ENCODE peak calls at places on chromosome 11, in five cellular contexts. J is bronchial epithelial cell, B is right atrium auricular region, H is adrenal gland, K is cardiac muscle cell. F is an unnamed sample.

GRCh38 chr11:112355726-112356125 is 95.1 kb upstream of the PLET1 start:
- DNase-seq in H (peak), J (peak), B (no peak), K (peak), F (no peak)

GRCh38 chr11:65041206-65042035 is at the start of gene SAC3D1:
- DNase-seq in B (no peak), H (peak), K (no peak), J (peak), F (peak)

GRCh38 chr11:10050561-10050960 is 243.5 kb downstream of the SBF2 start:
- DNase-seq in J (peak), B (no peak), K (no peak), H (no peak), F (no peak)

GRCh38 chr11:64360403-64360980 is 1.5 kb downstream of the RPS6KA4 start:
- DNase-seq in J (no peak), H (no peak), B (no peak), K (no peak), F (no peak)

GRCh38 chr11:118886681-118887111 is 3.0 kb downstream of the CXCR5 start:
- DNase-seq in J (no peak), K (no peak), B (no peak), H (no peak), F (peak)

GRCh38 chr11:1837171-1838076 is 1.4 kb upstream of the TNNI2 start:
- DNase-seq in H (peak), J (peak), K (peak), B (no peak), F (peak)

GRCh38 chr11:36724742-36725387 is 126.8 kb upstream of the RAG2 start:
- DNase-seq in K (no peak), H (no peak), J (no peak), B (no peak), F (no peak)

GRCh38 chr11:9625158-9625557 is 38.7 kb upstream of the SWAP70 start:
- DNase-seq in H (no peak), K (no peak), J (peak), B (no peak), F (no peak)

GRCh38 chr11:117204283-117205080 is 5.3 kb downstream of the TAGLN start:
- DNase-seq in K (no peak), J (no peak), H (no peak), B (no peak), F (peak)

GRCh38 chr11:119509277-119509841 is 86.4 kb upstream of the THY1 start:
- DNase-seq in B (no peak), K (peak), J (peak), H (no peak), F (no peak)

GRCh38 chr11:1484716-1485503 is 1.7 kb downstream of the MOB2 start:
- DNase-seq in B (no peak), H (no peak), K (no peak), J (no peak), F (no peak)

GRCh38 chr11:81070948-81071347 is 1630.1 kb upstream of the TENM4 start:
- DNase-seq in K (no peak), H (no peak), B (no peak), J (no peak), F (no peak)

GRCh38 chr11:69837791-69838190 is 18.6 kb upstream of the FGF3 start:
- DNase-seq in B (no peak), J (no peak), K (no peak), H (no peak), F (no peak)
- H3K4me3 ChIP-seq in B (no peak), J (no peak), K (no peak), H (no peak), F (no peak)

DNA sequence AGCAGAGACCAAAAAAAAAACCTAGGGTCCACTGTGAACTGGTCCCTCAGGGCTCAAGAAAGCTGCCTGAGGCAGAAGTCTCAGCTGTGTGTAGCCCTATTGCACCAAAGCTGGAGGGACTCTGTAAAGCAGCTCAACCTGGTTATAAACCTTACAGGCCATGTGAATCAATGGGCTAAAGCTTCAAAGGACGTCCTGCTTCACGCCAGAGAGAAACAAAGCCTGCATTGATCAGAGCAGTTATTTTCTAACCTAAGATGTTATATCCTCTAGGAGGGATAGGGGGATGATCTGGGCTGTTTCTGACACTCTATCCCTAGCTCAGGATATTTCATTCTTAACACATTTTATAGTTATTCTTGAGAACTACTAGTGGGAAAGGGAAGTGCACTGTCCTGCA is 432.2 kb upstream of the ANO3 start:
- DNase-seq in B (no peak), K (no peak), H (no peak), J (no peak), F (no peak)
- H3K4me3 ChIP-seq in B (no peak), K (no peak), H (no peak), J (no peak), F (no peak)

GRCh38 chr11:102614485-102614884 is 10.6 kb downstream of the MMP20 start:
- DNase-seq in J (no peak), B (no peak), H (no peak), K (no peak), F (no peak)

GRCh38 chr11:102615077-102615893 is 9.8 kb downstream of the MMP20 start:
- DNase-seq in B (no peak), J (no peak), H (no peak), K (no peak), F (no peak)

GRCh38 chr11:102615894-102616432 is 9.2 kb downstream of the MMP20 start:
- DNase-seq in J (no peak), H (no peak), K (no peak), B (no peak), F (no peak)

GRCh38 chr11:102611291-102611690 is 13.8 kb downstream of the MMP20 start:
- DNase-seq in B (no peak), K (no peak), H (no peak), J (no peak), F (no peak)

DNA sequence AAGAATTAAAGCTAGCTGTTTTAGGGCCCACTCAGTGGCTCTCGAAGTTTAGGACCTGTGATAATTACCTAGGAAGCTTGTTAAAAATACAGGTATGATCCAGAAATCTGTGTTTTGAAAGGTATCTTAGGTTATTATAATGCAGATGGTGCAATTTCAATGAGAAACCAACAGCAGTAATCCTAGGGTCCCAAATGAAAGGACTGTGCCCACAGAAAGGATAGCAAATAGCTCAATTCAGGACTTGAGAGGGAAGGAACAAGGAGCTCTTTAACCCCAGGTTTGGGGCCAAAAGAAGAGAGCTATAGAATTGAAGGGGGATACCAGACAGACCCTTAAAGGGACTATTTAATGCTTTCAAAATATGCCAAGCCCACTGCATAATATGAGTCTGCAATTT is 11.7 kb downstream of the MMP20 start:
- DNase-seq in B (no peak), H (no peak), J (no peak), K (no peak), F (no peak)
- H3K4me3 ChIP-seq in B (no peak), H (no peak), J (no peak), K (no peak), F (no peak)

GRCh38 chr11:7469351-7469865 is 15.9 kb upstream of the OLFML1 start:
- DNase-seq in K (no peak), B (no peak), H (no peak), J (no peak), F (no peak)
- H3K4me3 ChIP-seq in K (no peak), B (no peak), H (no peak), J (no peak), F (no peak)

GRCh38 chr11:79086056-79086455 is 354.8 kb downstream of the TENM4 start:
- DNase-seq in K (no peak), J (no peak), B (no peak), H (no peak), F (no peak)
- H3K4me3 ChIP-seq in K (no peak), J (no peak), B (no peak), H (no peak), F (no peak)